ENCODE peak calls at places on chromosomes 1 and 21, in seven cellular contexts. H is T1000; D is activated T-cell treated with anti-CD3 and anti-CD28 coated beads for 1 hour; T is CD4-positive, alpha-beta T cell; M is COR-L47; K is HCT116; C is NCI-H2081 treated with DMSO at 0.1 percent for 48 hours. J is an unnamed sample.

GRCh38 chr1:214494706-214495105 is 56.7 kb downstream of the PTPN14 start:
- DNase-seq in H (no peak), D (no peak), T (no peak), M (no peak), K (peak), C (no peak), J (no peak)

GRCh38 chr1:31633117-31633516 is 11.6 kb downstream of the PEF1 start:
- DNase-seq in H (peak), D (no peak), T (no peak), M (no peak), K (no peak), C (no peak), J (no peak)

GRCh38 chr1:235557495-235557894 is 53.2 kb upstream of the B3GALNT2 start:
- DNase-seq in H (no peak), D (no peak), T (no peak), M (no peak), K (no peak), C (no peak), J (no peak)

GRCh38 chr1:226602186-226603029 is 53.8 kb downstream of the STUM start:
- DNase-seq in H (no peak), D (no peak), T (no peak), M (no peak), K (no peak), C (no peak), J (no peak)

GRCh38 chr1:182978158-182978853 is 25.3 kb upstream of the SHCBP1L start:
- DNase-seq in H (no peak), D (no peak), T (no peak), M (no peak), K (no peak), C (no peak), J (no peak)

GRCh38 chr1:46221749-46222148 is 18.6 kb downstream of the LURAP1 start:
- DNase-seq in H (no peak), D (no peak), T (no peak), M (no peak), K (no peak), C (no peak), J (no peak)

GRCh38 chr1:203153051-203153988 is 22.3 kb downstream of the MYBPH start:
- DNase-seq in H (no peak), D (no peak), T (no peak), M (no peak), K (no peak), C (no peak), J (no peak)

GRCh38 chr1:109767596-109768334 is 4.0 kb upstream of the EPS8L3 start:
- DNase-seq in H (no peak), D (no peak), T (peak), M (no peak), K (no peak), C (no peak), J (no peak)

GRCh38 chr1:61332196-61332753 is 249.9 kb downstream of the NFIA start:
- DNase-seq in H (no peak), D (no peak), T (no peak), M (no peak), K (no peak), C (no peak), J (no peak)

GRCh38 chr1:77540501-77541161 is 141.8 kb downstream of the ZZZ3 start:
- DNase-seq in H (peak), D (no peak), T (no peak), M (no peak), K (no peak), C (no peak), J (no peak)

GRCh38 chr1:150995896-150996295 is 10.8 kb downstream of the MINDY1 start:
- DNase-seq in H (no peak), D (peak), T (no peak), M (no peak), K (no peak), C (no peak), J (no peak)

GRCh38 chr1:41653574-41653973 is 169.1 kb upstream of the EDN2 start:
- DNase-seq in H (no peak), D (no peak), T (no peak), M (no peak), K (no peak), C (no peak), J (no peak)

GRCh38 chr1:7418442-7419080 is 352.5 kb upstream of the VAMP3 start:
- DNase-seq in H (no peak), D (no peak), T (no peak), M (no peak), K (no peak), C (no peak), J (no peak)

GRCh38 chr21:42227909-42228708 is 9.2 kb downstream of the ABCG1 start:
- DNase-seq in H (no peak), D (peak), T (peak), M (peak), K (peak), C (no peak), J (peak)

GRCh38 chr1:19367584-19368041 is 55.5 kb downstream of the SLC66A1 start:
- DNase-seq in H (no peak), D (no peak), T (no peak), M (peak), K (no peak), C (no peak), J (no peak)

GRCh38 chr1:11309385-11309784 is 36.4 kb downstream of the UBIAD1 start:
- DNase-seq in H (no peak), D (no peak), T (no peak), M (no peak), K (no peak), C (no peak), J (no peak)

GRCh38 chr21:39348355-39349210 is at the start of gene HMGN1:
- DNase-seq in H (peak), D (peak), T (peak), M (peak), K (no peak), C (peak), J (peak)

GRCh38 chr1:18262726-18263125 is 155.1 kb downstream of the IGSF21 start:
- DNase-seq in H (no peak), D (no peak), T (no peak), M (no peak), K (no peak), C (no peak), J (no peak)

GRCh38 chr1:237867380-237867888 is 23.3 kb downstream of the ZP4 start:
- DNase-seq in H (no peak), D (no peak), T (no peak), M (no peak), K (no peak), C (no peak), J (no peak)

GRCh38 chr21:38376235-38376634 is 119.4 kb downstream of the KCNJ15 start:
- DNase-seq in H (no peak), D (no peak), T (no peak), M (no peak), K (no peak), C (no peak), J (peak)

GRCh38 chr1:57959727-57960300 is 536.0 kb upstream of the DAB1 start:
- DNase-seq in H (no peak), D (no peak), T (no peak), M (no peak), K (no peak), C (no peak), J (no peak)

J was measured in GF-D8.